ENCODE peak calls at places on chromosomes 2 and 18, in eight cellular contexts. C is endothelial cell of umbilical vein, Y is HCT116, F is K562, U is H1, E is SK-N-SH, M is HepG2, X is GM12878. V is an unnamed sample.

GRCh38 chr2:157336137-157336721 is 10.6 kb upstream of the ERMN start:
- DNase-seq in C (peak), E (peak), X (no peak), U (peak), M (peak), Y (peak), F (peak), V (peak)

GRCh38 chr2:241833938-241834852 is 24.5 kb downstream of the PDCD1 start:
- DNase-seq in Y (no peak), M (no peak), E (no peak), U (no peak), C (no peak), X (no peak), F (no peak), V (no peak)

GRCh38 chr2:206201075-206201848 is 41.6 kb downstream of the EEF1B2 start:
- DNase-seq in U (no peak), Y (no peak), F (no peak), C (no peak), M (no peak), X (no peak), E (no peak), V (no peak)

GRCh38 chr2:173599821-173600354 is 245.2 kb downstream of the CDCA7 start:
- DNase-seq in Y (no peak), M (no peak), F (no peak), C (no peak), X (no peak), E (no peak), U (no peak), V (no peak)

GRCh38 chr18:45958027-45958426 is 9.1 kb downstream of the EPG5 start:
- DNase-seq in F (no peak), C (no peak), E (no peak), Y (no peak), M (no peak), X (no peak), U (no peak), V (no peak)

GRCh38 chr2:54555318-54555837 is 99.3 kb downstream of the SPTBN1 start:
- DNase-seq in Y (no peak), F (no peak), M (peak), C (no peak), X (no peak), E (no peak), U (no peak), V (no peak)

GRCh38 chr2:238684362-238685326 is 163.2 kb upstream of the TWIST2 start:
- DNase-seq in F (no peak), Y (peak), C (peak), M (peak), U (no peak), E (no peak), X (no peak), V (no peak)

GRCh38 chr2:186751790-186752189 is 57.9 kb downstream of the FAM171B start:
- DNase-seq in M (no peak), U (no peak), X (peak), Y (no peak), E (no peak), C (no peak), F (no peak), V (no peak)

GRCh38 chr2:32852821-32853220 is 93.9 kb upstream of the LTBP1 start:
- DNase-seq in M (no peak), F (no peak), C (no peak), Y (no peak), E (no peak), X (no peak), U (no peak), V (no peak)

GRCh38 chr18:46771141-46771540 is 14.3 kb upstream of the ST8SIA5 start:
- DNase-seq in U (no peak), C (no peak), X (no peak), M (no peak), E (no peak), F (no peak), Y (no peak), V (peak)

GRCh38 chr18:2480536-2480935 is 90.8 kb downstream of the METTL4 start:
- DNase-seq in X (no peak), M (no peak), U (no peak), F (no peak), Y (no peak), E (no peak), C (no peak), V (no peak)

GRCh38 chr2:85852979-85853498 is 35.8 kb downstream of the ST3GAL5 start:
- DNase-seq in E (peak), U (no peak), M (no peak), F (no peak), Y (no peak), X (peak), C (no peak), V (no peak)

GRCh38 chr18:12394428-12394827 is 13.3 kb upstream of the PRELID3A start:
- DNase-seq in C (peak), M (no peak), X (no peak), F (no peak), E (no peak), Y (no peak), U (peak), V (no peak)

GRCh38 chr18:12839526-12840196 is 44.4 kb downstream of the PTPN2 start:
- DNase-seq in X (peak), U (no peak), M (no peak), E (no peak), F (no peak), C (no peak), Y (no peak), V (no peak)

GRCh38 chr2:65430515-65431416 is 1.6 kb downstream of the SPRED2 start:
- DNase-seq in Y (peak), U (peak), F (peak), C (peak), E (peak), X (no peak), M (peak), V (no peak)

GRCh38 chr18:5914971-5915370 is 19.6 kb upstream of the TMEM200C start:
- DNase-seq in X (no peak), U (no peak), C (no peak), Y (no peak), E (no peak), M (no peak), F (no peak), V (no peak)

GRCh38 chr18:13243363-13243762 is 24.8 kb downstream of the LDLRAD4 start:
- DNase-seq in Y (no peak), X (no peak), F (no peak), U (no peak), M (no peak), E (no peak), C (no peak), V (no peak)

GRCh38 chr2:99689135-99689742 is 199.4 kb upstream of the REV1 start:
- DNase-seq in U (no peak), E (no peak), Y (no peak), F (no peak), C (no peak), X (no peak), M (no peak), V (no peak)

GRCh38 chr2:19796036-19796703 is 105.6 kb downstream of the TTC32 start:
- DNase-seq in F (no peak), C (no peak), M (no peak), E (no peak), Y (no peak), U (no peak), X (no peak), V (no peak)

GRCh38 chr2:231189571-231190495 is 8.6 kb upstream of the ARMC9 start:
- DNase-seq in F (no peak), C (peak), X (no peak), U (no peak), Y (no peak), M (no peak), E (no peak), V (no peak)

GRCh38 chr18:73614812-73615211 is 532.8 kb downstream of the FBXO15 start:
- DNase-seq in M (no peak), F (no peak), Y (no peak), E (no peak), U (no peak), X (no peak), C (no peak), V (no peak)

GRCh38 chr2:239166201-239166834 is 234.5 kb downstream of the HDAC4 start:
- DNase-seq in F (no peak), M (no peak), Y (no peak), X (no peak), C (no peak), U (no peak), E (no peak), V (no peak)

GRCh38 chr18:51802589-51802988 is 537.4 kb upstream of the DCC start:
- DNase-seq in Y (no peak), U (no peak), M (no peak), C (no peak), F (no peak), E (peak), X (no peak), V (no peak)

GRCh38 chr2:26735096-26735495 is 29.0 kb upstream of the SLC35F6 start:
- DNase-seq in Y (no peak), X (no peak), F (no peak), E (peak), M (no peak), U (no peak), C (no peak), V (no peak)

GRCh38 chr2:238127165-238128060 is 11.1 kb upstream of the KLHL30 start:
- DNase-seq in X (no peak), Y (no peak), M (peak), F (peak), C (no peak), U (no peak), E (no peak), V (no peak)

GRCh38 chr2:174004900-174005605 is 39.9 kb upstream of the SP3 start:
- DNase-seq in F (no peak), U (no peak), M (no peak), Y (no peak), X (no peak), E (no peak), C (no peak), V (no peak)

GRCh38 chr2:168545439-168546082 is 89.5 kb downstream of the CERS6 start:
- DNase-seq in E (no peak), M (no peak), Y (peak), X (no peak), F (no peak), U (no peak), C (no peak), V (no peak)

GRCh38 chr2:18398833-18399232 is 161.6 kb downstream of the RDH14 start:
- DNase-seq in M (no peak), C (no peak), E (no peak), F (no peak), Y (no peak), U (no peak), X (no peak), V (no peak)

GRCh38 chr18:77501266-77501665 is 251.6 kb downstream of the GALR1 start:
- DNase-seq in X (no peak), M (no peak), C (no peak), U (no peak), F (no peak), E (no peak), Y (no peak), V (no peak)

DNA sequence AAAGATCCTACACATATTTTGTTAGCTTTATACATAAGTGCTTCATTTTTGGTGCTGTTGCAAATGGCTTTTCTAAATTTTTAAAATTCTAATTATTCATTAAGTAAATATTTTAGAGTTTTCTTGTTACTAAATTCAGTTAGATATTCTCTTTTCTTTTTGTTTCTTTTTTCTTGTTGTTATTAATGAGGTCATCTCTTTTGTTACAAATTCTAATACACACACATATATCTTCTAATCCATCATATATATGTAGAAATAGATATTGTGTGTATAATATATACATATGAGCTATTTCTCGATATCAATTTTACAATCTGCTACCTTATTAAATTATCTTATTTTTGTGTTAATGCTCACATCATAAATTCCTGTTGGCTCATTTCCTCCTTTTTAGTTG is 255.9 kb downstream of the GALR1 start:
- DNase-seq in F (no peak), C (no peak), U (no peak), Y (no peak), M (no peak), E (no peak), X (no peak), V (no peak)
- H3K4me3 ChIP-seq in F (no peak), C (no peak), U (no peak), Y (no peak), M (no peak), E (no peak), X (no peak), V (no peak)

GRCh38 chr2:102041351-102041750 is 49.6 kb downstream of the IL1R2 start:
- DNase-seq in U (no peak), M (peak), E (no peak), C (no peak), Y (no peak), X (no peak), F (no peak), V (no peak)
- TF ChIP-seq POLR2AphosphoS5 in U (no peak), M (no peak), E (no peak), C (no peak), Y (no peak), X (no peak), F (no peak), V (no peak)

DNA sequence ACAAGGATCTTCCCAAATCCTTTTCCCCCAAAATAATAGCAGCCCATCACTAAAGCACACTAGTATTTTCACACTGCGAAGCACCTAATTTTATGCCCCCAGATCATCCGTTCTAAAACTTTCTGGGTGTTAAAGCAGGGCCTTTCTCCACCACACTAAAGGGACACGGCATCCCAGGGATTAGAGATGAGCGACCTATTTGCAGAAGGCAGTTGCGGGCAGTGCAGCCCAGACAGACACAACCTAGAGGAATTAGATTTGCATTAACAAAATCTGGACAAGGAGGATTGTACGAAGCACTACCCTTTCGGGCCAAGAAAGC is 402 bp downstream of the OSGEPL1 start:
- DNase-seq in Y (no peak), M (no peak), C (no peak), F (no peak), X (no peak), E (no peak), U (no peak), V (no peak)
- H3K9ac ChIP-seq in Y (peak), M (peak), C (peak), F (peak), X (peak), E (peak), U (peak), V (peak)

GRCh38 chr2:233693963-233694362 is 1.3 kb downstream of the UGT1A6 start:
- DNase-seq in C (no peak), X (no peak), Y (no peak), M (no peak), E (no peak), U (no peak), F (no peak), V (no peak)
- H3K4me3 ChIP-seq in C (no peak), X (no peak), Y (no peak), M (no peak), E (no peak), U (no peak), F (no peak), V (no peak)

DNA sequence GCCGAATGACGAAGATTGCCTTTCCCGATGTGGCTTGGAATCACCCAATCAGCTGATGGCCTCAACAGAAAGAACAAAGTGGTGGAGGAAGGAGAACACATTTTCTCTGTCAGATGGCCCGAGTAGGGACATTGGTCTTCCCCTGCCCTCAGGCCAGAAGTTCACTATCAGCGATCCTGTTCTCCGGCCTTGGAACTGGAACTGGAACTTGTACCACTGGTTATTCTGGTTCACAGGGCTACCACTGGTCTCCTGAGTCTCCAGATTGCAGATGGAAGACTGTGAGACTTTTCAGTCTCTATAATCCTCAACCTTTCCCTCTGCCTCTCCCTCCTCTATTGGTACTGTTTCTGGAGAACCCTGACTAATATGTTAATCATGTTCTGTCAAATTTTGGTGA is 180.4 kb downstream of the ANKRD30B start:
- DNase-seq in F (no peak), E (no peak), M (no peak), X (no peak), U (no peak), C (no peak), Y (no peak), V (no peak)
- TF ChIP-seq POLR2AphosphoS5 in F (no peak), E (no peak), M (no peak), X (no peak), U (no peak), C (no peak), Y (no peak), V (no peak)